ENCODE peak calls at places on chromosomes 1 and 21, in eight cellular contexts. R is fibroblast of mammary gland; Y is GM10248; L is CD8-positive, alpha-beta T cell; W is PC-3; F is B cell; C is cardiac fibroblast; U is neural progenitor cell. X is an unnamed sample.

GRCh38 chr21:38263493-38263892 is 6.7 kb downstream of the KCNJ15 start:
- DNase-seq in R (peak), Y (no peak), L (no peak), W (no peak), F (no peak), C (peak), U (no peak), X (peak)

GRCh38 chr1:40451238-40451585 is 936 bp downstream of the ZFP69B start:
- DNase-seq in R (no peak), Y (no peak), L (no peak), W (no peak), F (no peak), C (no peak), U (no peak), X (no peak)

GRCh38 chr1:236877661-236878060 is 82.6 kb downstream of the MTR start:
- DNase-seq in R (no peak), Y (no peak), L (no peak), W (no peak), F (no peak), C (no peak), U (no peak), X (no peak)

GRCh38 chr1:199298825-199299224 is 660.0 kb downstream of the PTPRC start:
- DNase-seq in R (peak), Y (no peak), L (no peak), W (no peak), F (no peak), C (peak), U (no peak), X (no peak)

GRCh38 chr1:165259236-165259635 is 97.3 kb downstream of the LMX1A start:
- DNase-seq in R (peak), Y (no peak), L (no peak), W (peak), F (no peak), C (no peak), U (no peak), X (no peak)

GRCh38 chr1:47764461-47765046 is 232.6 kb downstream of the TRABD2B start:
- DNase-seq in R (no peak), Y (no peak), L (no peak), W (no peak), F (no peak), C (no peak), U (no peak), X (no peak)

GRCh38 chr21:37073417-37074194 is 552 bp downstream of the TTC3 start:
- DNase-seq in R (peak), Y (peak), L (peak), W (peak), F (peak), C (peak), U (peak), X (no peak)

GRCh38 chr1:118101445-118101844 is 83.6 kb downstream of the SPAG17 start:
- DNase-seq in R (peak), Y (no peak), L (no peak), W (peak), F (no peak), C (no peak), U (no peak), X (peak)

GRCh38 chr21:43868461-43868860 is 3.4 kb downstream of the AGPAT3 start:
- DNase-seq in R (no peak), Y (no peak), L (no peak), W (peak), F (no peak), C (no peak), U (no peak), X (no peak)

GRCh38 chr1:221074325-221074724 is 195.1 kb downstream of the HLX start:
- DNase-seq in R (peak), Y (no peak), L (no peak), W (peak), F (no peak), C (peak), U (no peak), X (no peak)

GRCh38 chr1:179251675-179252074 is 22.2 kb upstream of the ABL2 start:
- DNase-seq in R (peak), Y (no peak), L (no peak), W (peak), F (no peak), C (peak), U (peak), X (peak)

GRCh38 chr1:214707306-214708087 is 104.5 kb downstream of the CENPF start:
- DNase-seq in R (peak), Y (no peak), L (no peak), W (no peak), F (no peak), C (peak), U (no peak), X (peak)

GRCh38 chr1:96559181-96559580 is 162.4 kb upstream of the PTBP2 start:
- DNase-seq in R (peak), Y (no peak), L (no peak), W (no peak), F (no peak), C (peak), U (no peak), X (no peak)

GRCh38 chr1:113875714-113876113 is 4.2 kb upstream of the PTPN22 start:
- DNase-seq in R (no peak), Y (no peak), L (no peak), W (no peak), F (no peak), C (no peak), U (no peak), X (no peak)

GRCh38 chr1:67753776-67754525 is 69.0 kb downstream of the GADD45A start:
- DNase-seq in R (no peak), Y (no peak), L (no peak), W (peak), F (no peak), C (no peak), U (no peak), X (no peak)

GRCh38 chr21:43021756-43022600 is 47.6 kb downstream of the PKNOX1 start:
- DNase-seq in R (no peak), Y (no peak), L (no peak), W (no peak), F (no peak), C (no peak), U (no peak), X (no peak)

GRCh38 chr1:18575620-18576019 is 55.0 kb upstream of the PAX7 start:
- DNase-seq in R (no peak), Y (peak), L (peak), W (peak), F (no peak), C (peak), U (peak), X (no peak)

GRCh38 chr1:10685851-10686403 is 110.5 kb downstream of the CASZ1 start:
- DNase-seq in R (no peak), Y (no peak), L (no peak), W (peak), F (no peak), C (no peak), U (no peak), X (peak)

GRCh38 chr1:187999973-188000372 is 1171.2 kb downstream of the PLA2G4A start:
- DNase-seq in R (no peak), Y (no peak), L (no peak), W (peak), F (no peak), C (no peak), U (no peak), X (no peak)
- TF ChIP-seq CTCF in R (no peak), Y (no peak), L (no peak), W (peak), F (no peak), C (no peak), U (peak), X (peak)

DNA sequence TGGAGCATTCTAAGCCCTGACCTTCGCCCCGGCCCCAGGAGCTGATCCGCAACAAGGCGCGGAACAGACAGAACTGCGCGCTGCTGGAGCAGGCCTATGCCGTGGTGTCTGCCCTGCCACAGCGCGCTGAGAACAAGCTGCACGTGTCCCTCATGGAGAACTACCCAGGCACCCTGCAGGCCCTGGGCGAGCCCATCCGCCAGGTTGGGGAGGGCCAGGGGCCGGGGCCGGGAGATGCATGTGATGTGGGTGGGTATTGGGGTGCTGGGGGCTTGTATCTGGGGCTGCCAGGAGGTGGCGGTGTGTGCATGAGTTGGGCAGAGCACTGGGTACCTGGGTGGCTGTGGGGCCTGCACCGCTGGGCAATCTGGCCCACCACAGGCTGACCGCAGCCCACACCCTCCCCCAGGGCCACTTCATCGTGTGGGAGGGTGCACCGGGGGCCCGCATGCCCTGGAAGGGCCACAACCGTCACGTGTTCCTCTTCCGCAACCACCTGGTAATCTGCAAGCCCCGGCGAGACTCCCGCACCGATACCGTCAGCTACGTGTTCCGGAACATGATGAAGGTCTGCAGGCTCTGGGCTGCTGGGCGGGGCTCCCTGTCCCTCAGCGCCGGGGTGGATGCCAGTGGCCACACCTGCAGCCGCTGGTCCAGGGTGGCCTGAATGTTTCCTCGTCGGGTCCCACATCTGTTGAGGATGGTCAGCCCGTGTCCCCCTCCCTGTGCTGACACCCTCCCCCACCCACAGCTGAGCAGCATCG is 65.8 kb downstream of the TRIM11 start:
- DNase-seq in R (no peak), Y (no peak), L (no peak), W (no peak), F (no peak), C (no peak), U (peak), X (no peak)
- TF ChIP-seq CTCF in R (peak), Y (peak), L (no peak), W (peak), F (no peak), C (peak), U (peak), X (peak)

DNA sequence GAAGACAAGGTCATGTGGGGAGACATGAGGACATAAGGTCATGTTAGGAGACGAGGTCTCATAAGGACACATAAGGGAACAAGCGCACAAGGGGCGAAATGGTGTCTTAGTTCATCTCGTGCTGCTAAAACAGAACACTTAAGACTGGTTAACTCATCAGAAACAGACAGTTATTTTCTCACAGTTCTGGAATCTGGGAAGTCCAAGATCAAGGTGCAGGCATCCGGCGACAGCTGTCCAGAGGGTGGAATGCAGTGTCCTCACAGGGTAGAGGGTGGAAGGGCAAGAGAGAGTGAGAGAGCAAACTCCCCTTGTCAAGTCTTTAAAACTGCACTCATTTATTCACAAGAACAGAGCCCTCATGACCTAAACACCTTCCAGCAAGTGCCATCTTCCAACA is 34.6 kb upstream of the PDPN start:
- DNase-seq in R (no peak), Y (no peak), L (no peak), W (no peak), F (no peak), C (no peak), U (no peak), X (no peak)
- TF ChIP-seq CTCF in R (no peak), Y (no peak), L (no peak), W (no peak), F (no peak), C (no peak), U (no peak), X (no peak)

GRCh38 chr1:117093870-117094621 is 27.5 kb downstream of the TRIM45 start:
- DNase-seq in R (peak), Y (peak), L (peak), W (peak), F (no peak), C (peak), U (peak), X (peak)
- TF ChIP-seq CTCF in R (peak), Y (no peak), L (peak), W (peak), F (no peak), C (peak), U (peak), X (peak)

DNA sequence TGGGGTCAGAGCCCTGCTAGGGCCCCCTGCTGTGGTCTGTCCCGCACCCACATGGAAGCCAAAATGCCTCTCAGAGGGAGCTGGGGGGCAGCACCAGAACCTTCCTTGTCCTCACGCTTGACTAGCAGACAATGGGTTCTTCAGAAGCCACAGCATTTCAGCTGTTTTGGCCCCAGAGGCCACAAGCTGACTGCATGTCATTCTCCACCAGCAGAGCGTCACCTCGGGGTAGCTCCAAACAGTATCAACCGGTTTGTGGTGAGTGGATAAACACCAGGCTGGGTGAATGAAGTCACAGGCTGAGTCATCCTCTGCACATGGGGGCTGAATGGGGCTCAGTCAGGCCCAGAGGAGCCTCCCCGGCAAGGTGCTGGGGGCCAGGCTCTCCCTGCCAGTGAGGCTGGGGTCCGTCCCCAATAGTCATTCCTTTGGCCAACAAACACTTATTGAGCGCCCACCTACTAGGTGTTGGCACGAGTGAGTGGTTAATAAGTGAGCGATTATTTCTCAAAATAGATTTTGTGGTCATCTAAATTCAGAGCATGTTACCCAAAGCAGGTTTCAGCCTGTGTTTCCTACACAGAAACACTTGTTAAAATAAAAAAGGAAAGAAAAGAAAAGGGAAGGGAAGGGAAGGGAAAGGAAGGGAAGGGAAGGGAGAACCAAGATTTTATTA is 9.1 kb downstream of the OLIG1 start:
- DNase-seq in R (peak), Y (peak), L (peak), W (peak), F (no peak), C (peak), U (no peak), X (peak)
- TF ChIP-seq CTCF in R (no peak), Y (no peak), L (no peak), W (no peak), F (no peak), C (no peak), U (no peak), X (no peak)

GRCh38 chr1:233907139-233907538 is 2.7 kb downstream of the SLC35F3 start:
- DNase-seq in R (no peak), Y (no peak), L (no peak), W (peak), F (no peak), C (no peak), U (no peak), X (no peak)

GRCh38 chr1:233905416-233906051 is 1.1 kb downstream of the SLC35F3 start:
- DNase-seq in R (no peak), Y (no peak), L (no peak), W (peak), F (no peak), C (no peak), U (peak), X (no peak)

GRCh38 chr1:233908092-233908491 is 3.6 kb downstream of the SLC35F3 start:
- DNase-seq in R (no peak), Y (no peak), L (no peak), W (peak), F (no peak), C (no peak), U (no peak), X (no peak)

GRCh38 chr1:233912447-233912846 is 8.0 kb downstream of the SLC35F3 start:
- DNase-seq in R (no peak), Y (no peak), L (no peak), W (no peak), F (no peak), C (no peak), U (no peak), X (no peak)

DNA sequence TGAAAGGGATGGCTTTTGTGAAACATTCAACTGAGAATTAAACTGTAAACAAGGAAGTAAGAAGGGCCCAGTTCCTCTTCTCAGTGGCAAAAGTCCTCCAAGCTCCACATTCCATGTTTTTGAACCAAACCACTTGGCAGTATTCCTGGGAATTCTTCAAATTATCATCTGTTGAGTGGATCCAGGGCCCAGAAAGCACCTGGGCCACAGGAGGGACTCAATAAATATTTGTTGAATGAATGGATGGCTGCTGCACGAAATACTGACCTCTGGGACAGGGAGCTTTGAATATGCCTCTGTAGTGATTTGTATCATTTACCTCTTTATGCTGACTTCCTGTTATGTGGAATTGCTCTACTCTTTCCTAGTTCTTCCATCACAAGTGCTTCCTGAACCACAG is 4.7 kb downstream of the SLC35F3 start:
- DNase-seq in R (no peak), Y (no peak), L (no peak), W (peak), F (no peak), C (peak), U (no peak), X (no peak)
- TF ChIP-seq CTCF in R (no peak), Y (no peak), L (no peak), W (no peak), F (no peak), C (no peak), U (no peak), X (no peak)

GRCh38 chr1:154772611-154773515 is 97.2 kb downstream of the KCNN3 start:
- DNase-seq in R (no peak), Y (no peak), L (peak), W (no peak), F (no peak), C (no peak), U (peak), X (no peak)
- TF ChIP-seq CTCF in R (no peak), Y (no peak), L (peak), W (no peak), F (no peak), C (no peak), U (peak), X (no peak)

X was measured in HFFc6.